ENCODE peak calls at places on chromosome 20, in six cellular contexts. One of them, this sample, is unnamed.

GRCh38 chr20:17538517-17539170 is 7.5 kb upstream of the BFSP1 start:
- DNase-seq in D341Med: no peak
- DNase-seq in AG09319: no peak
- DNase-seq in HTR-8/SVneo: no peak
- DNase-seq in skeletal muscle cell: no peak
- DNase-seq in ELR: peak
- DNase-seq in this sample: peak

GRCh38 chr20:62405108-62405980 is 1.7 kb downstream of the CABLES2 start:
- DNase-seq in AG09319: no peak
- DNase-seq in ELR: peak
- DNase-seq in skeletal muscle cell: peak
- DNase-seq in HTR-8/SVneo: peak
- DNase-seq in D341Med: no peak
- DNase-seq in this sample: peak

GRCh38 chr20:25136643-25137559 is 55.0 kb upstream of the VSX1 start:
- DNase-seq in D341Med: no peak
- DNase-seq in ELR: peak
- DNase-seq in AG09319: peak
- DNase-seq in skeletal muscle cell: peak
- DNase-seq in HTR-8/SVneo: peak
- DNase-seq in this sample: peak

GRCh38 chr20:63255911-63256704 is 1.8 kb upstream of the NKAIN4 start:
- DNase-seq in AG09319: no peak
- DNase-seq in skeletal muscle cell: no peak
- DNase-seq in ELR: no peak
- DNase-seq in D341Med: no peak
- DNase-seq in HTR-8/SVneo: no peak
- DNase-seq in this sample: peak

GRCh38 chr20:40797425-40797824 is 108.4 kb upstream of the MAFB start:
- DNase-seq in skeletal muscle cell: no peak
- DNase-seq in ELR: peak
- DNase-seq in AG09319: peak
- DNase-seq in HTR-8/SVneo: no peak
- DNase-seq in D341Med: no peak
- DNase-seq in this sample: peak

GRCh38 chr20:20076297-20077065 is 24.1 kb downstream of the CFAP61 start:
- DNase-seq in AG09319: no peak
- DNase-seq in ELR: peak
- DNase-seq in skeletal muscle cell: peak
- DNase-seq in HTR-8/SVneo: no peak
- DNase-seq in D341Med: no peak
- DNase-seq in this sample: peak

GRCh38 chr20:24653306-24653705 is 183.9 kb downstream of the SYNDIG1 start:
- DNase-seq in HTR-8/SVneo: no peak
- DNase-seq in AG09319: no peak
- DNase-seq in D341Med: no peak
- DNase-seq in ELR: peak
- DNase-seq in skeletal muscle cell: no peak
- DNase-seq in this sample: no peak

GRCh38 chr20:54257090-54257816 is 49.4 kb downstream of the PFDN4 start:
- DNase-seq in HTR-8/SVneo: no peak
- DNase-seq in AG09319: peak
- DNase-seq in skeletal muscle cell: peak
- DNase-seq in ELR: peak
- DNase-seq in D341Med: no peak
- DNase-seq in this sample: peak

GRCh38 chr20:4064118-4064962 is 49.0 kb upstream of the RNF24 start:
- DNase-seq in AG09319: peak
- DNase-seq in HTR-8/SVneo: peak
- DNase-seq in ELR: peak
- DNase-seq in D341Med: no peak
- DNase-seq in skeletal muscle cell: peak
- DNase-seq in this sample: peak

GRCh38 chr20:58956078-58956477 is 25.0 kb upstream of the NELFCD start:
- DNase-seq in AG09319: no peak
- DNase-seq in HTR-8/SVneo: no peak
- DNase-seq in ELR: no peak
- DNase-seq in skeletal muscle cell: no peak
- DNase-seq in D341Med: no peak
- DNase-seq in this sample: peak

GRCh38 chr20:41142914-41143313 is 5.6 kb downstream of the PLCG1 start:
- DNase-seq in D341Med: no peak
- DNase-seq in skeletal muscle cell: no peak
- DNase-seq in HTR-8/SVneo: no peak
- DNase-seq in ELR: no peak
- DNase-seq in AG09319: no peak
- DNase-seq in this sample: no peak

GRCh38 chr20:2379511-2380229 is 1.0 kb upstream of the TGM6 start:
- DNase-seq in HTR-8/SVneo: no peak
- DNase-seq in ELR: no peak
- DNase-seq in skeletal muscle cell: no peak
- DNase-seq in D341Med: no peak
- DNase-seq in AG09319: no peak
- DNase-seq in this sample: no peak

This sample was measured in bronchial epithelial cell.